ENCODE peak calls at places on chromosomes 4 and X, in five cellular contexts. One of them, this sample, is unnamed.
A peak's percentile ranks its signal among the peaks of the same experiment; 100 is the strongest.

GRCh38 chrX:119237526-119238035 is 1.5 kb downstream of the PGRMC1 start:
- DNase-seq in neural crest cell: no peak
- DNase-seq in cardiac muscle cell: peak; percentile 5
- DNase-seq in OCI-LY7: no peak
- DNase-seq in fibroblast of lung: no peak
- DNase-seq in this sample: no peak

GRCh38 chrX:37912797-37913196 is 65.4 kb upstream of the DYNLT3 start:
- DNase-seq in OCI-LY7: no peak
- DNase-seq in neural crest cell: no peak
- DNase-seq in fibroblast of lung: peak; percentile 33
- DNase-seq in cardiac muscle cell: no peak
- DNase-seq in this sample: no peak

GRCh38 chr4:15376594-15376993 is 51.2 kb upstream of the C1QTNF7 start:
- DNase-seq in cardiac muscle cell: no peak
- DNase-seq in OCI-LY7: no peak
- DNase-seq in fibroblast of lung: peak; percentile 45
- DNase-seq in neural crest cell: no peak
- DNase-seq in this sample: no peak

GRCh38 chrX:55099162-55099561 is 10.3 kb downstream of the PAGE2 start:
- DNase-seq in fibroblast of lung: no peak
- DNase-seq in neural crest cell: no peak
- DNase-seq in OCI-LY7: no peak
- DNase-seq in cardiac muscle cell: no peak
- DNase-seq in this sample: no peak

GRCh38 chr4:156931267-156931666 is 40.3 kb downstream of the PDGFC start:
- DNase-seq in cardiac muscle cell: peak; percentile 80
- DNase-seq in neural crest cell: no peak
- DNase-seq in fibroblast of lung: peak; percentile 93
- DNase-seq in OCI-LY7: no peak
- DNase-seq in this sample: no peak

GRCh38 chrX:101485212-101486064 is at the start of gene ARMCX4:
- DNase-seq in fibroblast of lung: peak; percentile 74
- DNase-seq in OCI-LY7: no peak
- DNase-seq in neural crest cell: peak; percentile 60
- DNase-seq in cardiac muscle cell: peak; percentile 66
- DNase-seq in this sample: peak; percentile 34

GRCh38 chr4:184275766-184276165 is 58.1 kb upstream of the ENPP6 start:
- DNase-seq in neural crest cell: no peak
- DNase-seq in OCI-LY7: no peak
- DNase-seq in cardiac muscle cell: no peak
- DNase-seq in fibroblast of lung: no peak
- DNase-seq in this sample: no peak

GRCh38 chr4:114658776-114659175 is 60.2 kb downstream of the UGT8 start:
- DNase-seq in cardiac muscle cell: no peak
- DNase-seq in OCI-LY7: no peak
- DNase-seq in neural crest cell: no peak
- DNase-seq in fibroblast of lung: no peak
- DNase-seq in this sample: no peak

GRCh38 chrX:105460366-105460765 is 239.9 kb upstream of the TEX13A start:
- DNase-seq in cardiac muscle cell: peak; percentile 78
- DNase-seq in fibroblast of lung: peak; percentile 77
- DNase-seq in neural crest cell: no peak
- DNase-seq in OCI-LY7: no peak
- DNase-seq in this sample: no peak

GRCh38 chr4:140037353-140038030 is 116.5 kb downstream of the MAML3 start:
- DNase-seq in neural crest cell: no peak
- DNase-seq in cardiac muscle cell: peak; percentile 71
- DNase-seq in OCI-LY7: no peak
- DNase-seq in fibroblast of lung: peak; percentile 97
- DNase-seq in this sample: no peak

GRCh38 chr4:138911903-138912713 is 103.5 kb upstream of the NOCT start:
- DNase-seq in fibroblast of lung: no peak
- DNase-seq in cardiac muscle cell: no peak
- DNase-seq in neural crest cell: no peak
- DNase-seq in OCI-LY7: no peak
- DNase-seq in this sample: no peak

DNA sequence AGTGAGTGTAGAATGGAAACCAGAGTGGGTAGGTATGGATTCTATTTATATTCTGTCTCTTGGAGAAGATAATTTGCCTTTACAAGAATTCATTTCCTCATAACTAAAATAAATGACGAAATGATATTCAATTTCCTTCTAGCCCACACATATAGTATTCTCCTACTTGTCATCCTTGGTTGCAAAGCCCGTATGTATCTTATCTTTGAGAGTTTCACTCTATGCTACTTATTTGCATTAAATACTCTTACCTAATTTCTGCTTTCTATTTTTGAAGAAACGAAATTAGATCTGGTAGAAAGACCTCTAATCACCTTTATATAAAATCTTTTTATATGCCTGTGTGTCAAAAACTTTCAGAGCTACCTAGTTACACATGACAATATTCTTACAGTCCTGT is 457.7 kb downstream of the NKX6-1 start:
- DNase-seq in neural crest cell: no peak
- DNase-seq in fibroblast of lung: no peak
- DNase-seq in OCI-LY7: no peak
- DNase-seq in cardiac muscle cell: no peak
- DNase-seq in this sample: no peak
- TF ChIP-seq CTCF in neural crest cell: no peak
- TF ChIP-seq CTCF in fibroblast of lung: no peak
- TF ChIP-seq CTCF in OCI-LY7: no peak
- TF ChIP-seq CTCF in cardiac muscle cell: no peak
- TF ChIP-seq CTCF in this sample: no peak

DNA sequence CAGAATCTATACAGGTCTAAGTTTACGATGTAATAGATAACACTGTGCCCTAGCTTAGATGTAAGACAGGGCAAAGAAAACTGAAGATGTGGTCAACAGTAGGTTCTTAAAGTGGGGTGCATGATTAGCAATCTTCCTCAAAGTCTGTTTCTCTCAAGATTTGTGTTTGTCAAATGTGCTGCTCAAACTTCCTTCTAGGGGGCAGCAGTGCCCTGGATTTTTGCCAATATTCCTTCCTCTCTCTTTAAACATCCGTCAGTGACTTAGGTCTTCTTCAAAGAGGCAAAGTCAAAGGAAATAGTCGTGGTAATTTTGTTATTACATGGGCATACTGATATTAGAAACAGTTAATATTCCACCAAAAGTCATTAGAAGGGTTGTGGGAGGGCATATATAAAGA is 4.2 kb upstream of the PDHA2 start:
- DNase-seq in cardiac muscle cell: peak; percentile 3
- DNase-seq in fibroblast of lung: no peak
- DNase-seq in neural crest cell: peak; percentile 18
- DNase-seq in OCI-LY7: peak; percentile 4
- DNase-seq in this sample: no peak
- TF ChIP-seq CTCF in cardiac muscle cell: peak; percentile 17
- TF ChIP-seq CTCF in fibroblast of lung: peak; percentile 6
- TF ChIP-seq CTCF in neural crest cell: peak; percentile 69
- TF ChIP-seq CTCF in OCI-LY7: peak; percentile 70
- TF ChIP-seq CTCF in this sample: peak; percentile 35

GRCh38 chr4:103075894-103076776 is at the start of gene SLC9B2:
- DNase-seq in cardiac muscle cell: peak; percentile 78
- DNase-seq in neural crest cell: peak; percentile 43
- DNase-seq in OCI-LY7: peak; percentile 79
- DNase-seq in fibroblast of lung: peak; percentile 74
- DNase-seq in this sample: peak; percentile 75
- TF ChIP-seq CTCF in cardiac muscle cell: no peak
- TF ChIP-seq CTCF in neural crest cell: peak; percentile 26
- TF ChIP-seq CTCF in OCI-LY7: peak; percentile 39
- TF ChIP-seq CTCF in fibroblast of lung: no peak
- TF ChIP-seq CTCF in this sample: no peak

GRCh38 chr4:71187399-71188196 is 151.2 kb upstream of the SLC4A4 start:
- DNase-seq in cardiac muscle cell: peak; percentile 45
- DNase-seq in fibroblast of lung: peak; percentile 68
- DNase-seq in OCI-LY7: no peak
- DNase-seq in neural crest cell: no peak
- DNase-seq in this sample: peak; percentile 23

GRCh38 chr4:71186566-71187398 is 152.0 kb upstream of the SLC4A4 start:
- DNase-seq in neural crest cell: peak; percentile 49
- DNase-seq in cardiac muscle cell: peak; percentile 68
- DNase-seq in OCI-LY7: no peak
- DNase-seq in fibroblast of lung: peak; percentile 63
- DNase-seq in this sample: peak; percentile 63

GRCh38 chr4:71188951-71189350 is 149.9 kb upstream of the SLC4A4 start:
- DNase-seq in fibroblast of lung: no peak
- DNase-seq in cardiac muscle cell: no peak
- DNase-seq in neural crest cell: no peak
- DNase-seq in OCI-LY7: no peak
- DNase-seq in this sample: no peak

GRCh38 chr4:71188197-71188625 is 150.6 kb upstream of the SLC4A4 start:
- DNase-seq in fibroblast of lung: no peak
- DNase-seq in OCI-LY7: no peak
- DNase-seq in neural crest cell: no peak
- DNase-seq in cardiac muscle cell: no peak
- DNase-seq in this sample: no peak

DNA sequence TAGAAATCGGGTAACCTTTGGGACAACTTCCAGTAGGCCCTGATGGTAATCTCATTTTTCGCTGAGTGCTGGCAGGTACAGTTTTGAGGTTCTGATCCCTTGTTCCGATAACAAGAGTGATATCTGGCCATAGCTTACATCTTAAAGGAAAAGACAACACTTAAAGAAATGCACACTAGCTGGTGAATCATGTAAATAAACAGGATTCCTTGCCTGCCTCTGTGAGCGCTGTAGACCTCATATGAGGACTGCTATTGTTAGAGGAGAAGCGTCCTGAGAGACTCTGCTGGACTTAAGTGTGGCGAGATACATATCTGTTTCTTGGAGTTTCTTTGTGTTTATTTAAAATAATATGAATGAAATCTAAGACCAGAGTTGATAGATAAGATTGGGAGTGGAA is 149.3 kb upstream of the SLC4A4 start:
- DNase-seq in neural crest cell: no peak
- DNase-seq in OCI-LY7: no peak
- DNase-seq in fibroblast of lung: peak; percentile 80
- DNase-seq in cardiac muscle cell: peak; percentile 42
- DNase-seq in this sample: no peak
- TF ChIP-seq CTCF in neural crest cell: no peak
- TF ChIP-seq CTCF in OCI-LY7: no peak
- TF ChIP-seq CTCF in fibroblast of lung: peak; percentile 45
- TF ChIP-seq CTCF in cardiac muscle cell: peak; percentile 3
- TF ChIP-seq CTCF in this sample: no peak

GRCh38 chr4:143085224-143085623 is 99.5 kb upstream of the USP38 start:
- DNase-seq in neural crest cell: no peak
- DNase-seq in fibroblast of lung: no peak
- DNase-seq in cardiac muscle cell: peak; percentile 9
- DNase-seq in OCI-LY7: no peak
- DNase-seq in this sample: no peak
- TF ChIP-seq CTCF in neural crest cell: peak; percentile 54
- TF ChIP-seq CTCF in fibroblast of lung: peak; percentile 22
- TF ChIP-seq CTCF in cardiac muscle cell: peak; percentile 7
- TF ChIP-seq CTCF in OCI-LY7: peak; percentile 36
- TF ChIP-seq CTCF in this sample: peak; percentile 29

This sample was measured in left ventricle myocardium inferior.